ENCODE peak calls at places on chromosome 6, in five cellular contexts. One of them, this sample, is unnamed.

GRCh38 chr6:90249458-90249857 is 47.2 kb downstream of the BACH2 start:
- DNase-seq in H9: no peak
- DNase-seq in activated CD4-positive, CD25-positive, alpha-beta regulatory T cell treated with anti-CD3 and anti-CD28 coated beads, Interleukin-2, amount 50 U/mL, for 16 hours: no peak
- DNase-seq in RPMI8226: no peak
- DNase-seq in AG09309: no peak
- DNase-seq in this sample: no peak

GRCh38 chr6:121143476-121143875 is 190.8 kb downstream of the TBC1D32 start:
- DNase-seq in RPMI8226: no peak
- DNase-seq in AG09309: no peak
- DNase-seq in H9: no peak
- DNase-seq in activated CD4-positive, CD25-positive, alpha-beta regulatory T cell treated with anti-CD3 and anti-CD28 coated beads, Interleukin-2, amount 50 U/mL, for 16 hours: no peak
- DNase-seq in this sample: no peak

GRCh38 chr6:137361701-137362100 is 132.5 kb downstream of the OLIG3 start:
- DNase-seq in RPMI8226: no peak
- DNase-seq in H9: no peak
- DNase-seq in activated CD4-positive, CD25-positive, alpha-beta regulatory T cell treated with anti-CD3 and anti-CD28 coated beads, Interleukin-2, amount 50 U/mL, for 16 hours: no peak
- DNase-seq in AG09309: no peak
- DNase-seq in this sample: no peak

GRCh38 chr6:40874495-40874894 is 164.5 kb downstream of the UNC5CL start:
- DNase-seq in activated CD4-positive, CD25-positive, alpha-beta regulatory T cell treated with anti-CD3 and anti-CD28 coated beads, Interleukin-2, amount 50 U/mL, for 16 hours: no peak
- DNase-seq in H9: peak
- DNase-seq in AG09309: no peak
- DNase-seq in RPMI8226: no peak
- DNase-seq in this sample: peak

GRCh38 chr6:167127785-167128531 is 5.1 kb downstream of the CCR6 start:
- DNase-seq in H9: no peak
- DNase-seq in activated CD4-positive, CD25-positive, alpha-beta regulatory T cell treated with anti-CD3 and anti-CD28 coated beads, Interleukin-2, amount 50 U/mL, for 16 hours: no peak
- DNase-seq in AG09309: no peak
- DNase-seq in RPMI8226: no peak
- DNase-seq in this sample: no peak

GRCh38 chr6:142871910-142872331 is 73.1 kb downstream of the HIVEP2 start:
- DNase-seq in AG09309: peak
- DNase-seq in H9: no peak
- DNase-seq in activated CD4-positive, CD25-positive, alpha-beta regulatory T cell treated with anti-CD3 and anti-CD28 coated beads, Interleukin-2, amount 50 U/mL, for 16 hours: peak
- DNase-seq in RPMI8226: no peak
- DNase-seq in this sample: peak

GRCh38 chr6:53361549-53362031 is 12.8 kb upstream of the ELOVL5 start:
- DNase-seq in AG09309: no peak
- DNase-seq in activated CD4-positive, CD25-positive, alpha-beta regulatory T cell treated with anti-CD3 and anti-CD28 coated beads, Interleukin-2, amount 50 U/mL, for 16 hours: no peak
- DNase-seq in H9: no peak
- DNase-seq in RPMI8226: peak
- DNase-seq in this sample: no peak

GRCh38 chr6:142331075-142331551 is 29.3 kb downstream of the ADGRG6 start:
- DNase-seq in AG09309: no peak
- DNase-seq in activated CD4-positive, CD25-positive, alpha-beta regulatory T cell treated with anti-CD3 and anti-CD28 coated beads, Interleukin-2, amount 50 U/mL, for 16 hours: no peak
- DNase-seq in H9: no peak
- DNase-seq in RPMI8226: no peak
- DNase-seq in this sample: no peak

GRCh38 chr6:38270367-38270766 is 369.4 kb downstream of the BTBD9 start:
- DNase-seq in activated CD4-positive, CD25-positive, alpha-beta regulatory T cell treated with anti-CD3 and anti-CD28 coated beads, Interleukin-2, amount 50 U/mL, for 16 hours: no peak
- DNase-seq in AG09309: no peak
- DNase-seq in RPMI8226: no peak
- DNase-seq in H9: no peak
- DNase-seq in this sample: no peak

GRCh38 chr6:42322676-42323075 is 105.0 kb upstream of the MRPS10 start:
- DNase-seq in activated CD4-positive, CD25-positive, alpha-beta regulatory T cell treated with anti-CD3 and anti-CD28 coated beads, Interleukin-2, amount 50 U/mL, for 16 hours: no peak
- DNase-seq in H9: peak
- DNase-seq in RPMI8226: no peak
- DNase-seq in AG09309: no peak
- DNase-seq in this sample: no peak

GRCh38 chr6:17455919-17456318 is 62.5 kb downstream of the CAP2 start:
- DNase-seq in RPMI8226: peak
- DNase-seq in activated CD4-positive, CD25-positive, alpha-beta regulatory T cell treated with anti-CD3 and anti-CD28 coated beads, Interleukin-2, amount 50 U/mL, for 16 hours: no peak
- DNase-seq in AG09309: no peak
- DNase-seq in H9: no peak
- DNase-seq in this sample: no peak

GRCh38 chr6:43494321-43494720 is 15.8 kb downstream of the LRRC73 start:
- DNase-seq in AG09309: no peak
- DNase-seq in RPMI8226: no peak
- DNase-seq in activated CD4-positive, CD25-positive, alpha-beta regulatory T cell treated with anti-CD3 and anti-CD28 coated beads, Interleukin-2, amount 50 U/mL, for 16 hours: no peak
- DNase-seq in H9: no peak
- DNase-seq in this sample: no peak

GRCh38 chr6:132749111-132749510 is 8.6 kb downstream of the VNN2 start:
- DNase-seq in activated CD4-positive, CD25-positive, alpha-beta regulatory T cell treated with anti-CD3 and anti-CD28 coated beads, Interleukin-2, amount 50 U/mL, for 16 hours: no peak
- DNase-seq in AG09309: peak
- DNase-seq in H9: no peak
- DNase-seq in RPMI8226: no peak
- DNase-seq in this sample: no peak

GRCh38 chr6:125095501-125096301 is 57.9 kb upstream of the TPD52L1 start:
- DNase-seq in H9: no peak
- DNase-seq in AG09309: no peak
- DNase-seq in RPMI8226: no peak
- DNase-seq in activated CD4-positive, CD25-positive, alpha-beta regulatory T cell treated with anti-CD3 and anti-CD28 coated beads, Interleukin-2, amount 50 U/mL, for 16 hours: no peak
- DNase-seq in this sample: no peak

GRCh38 chr6:107809966-107810365 is 14.1 kb downstream of the SCML4 start:
- DNase-seq in AG09309: no peak
- DNase-seq in RPMI8226: no peak
- DNase-seq in activated CD4-positive, CD25-positive, alpha-beta regulatory T cell treated with anti-CD3 and anti-CD28 coated beads, Interleukin-2, amount 50 U/mL, for 16 hours: no peak
- DNase-seq in H9: no peak
- DNase-seq in this sample: no peak

GRCh38 chr6:134495203-134495892 is 177.4 kb upstream of the SGK1 start:
- DNase-seq in AG09309: no peak
- DNase-seq in RPMI8226: no peak
- DNase-seq in H9: no peak
- DNase-seq in activated CD4-positive, CD25-positive, alpha-beta regulatory T cell treated with anti-CD3 and anti-CD28 coated beads, Interleukin-2, amount 50 U/mL, for 16 hours: no peak
- DNase-seq in this sample: no peak

GRCh38 chr6:12082368-12082767 is 70.3 kb downstream of the HIVEP1 start:
- DNase-seq in RPMI8226: no peak
- DNase-seq in activated CD4-positive, CD25-positive, alpha-beta regulatory T cell treated with anti-CD3 and anti-CD28 coated beads, Interleukin-2, amount 50 U/mL, for 16 hours: no peak
- DNase-seq in H9: no peak
- DNase-seq in AG09309: no peak
- DNase-seq in this sample: no peak

GRCh38 chr6:118869350-118869749 is 24.6 kb upstream of the ASF1A start:
- DNase-seq in AG09309: no peak
- DNase-seq in RPMI8226: no peak
- DNase-seq in H9: no peak
- DNase-seq in activated CD4-positive, CD25-positive, alpha-beta regulatory T cell treated with anti-CD3 and anti-CD28 coated beads, Interleukin-2, amount 50 U/mL, for 16 hours: no peak
- DNase-seq in this sample: no peak

GRCh38 chr6:106648651-106649308 is 19.4 kb downstream of the QRSL1 start:
- DNase-seq in AG09309: no peak
- DNase-seq in RPMI8226: no peak
- DNase-seq in H9: no peak
- DNase-seq in activated CD4-positive, CD25-positive, alpha-beta regulatory T cell treated with anti-CD3 and anti-CD28 coated beads, Interleukin-2, amount 50 U/mL, for 16 hours: no peak
- DNase-seq in this sample: peak

GRCh38 chr6:50589751-50590470 is 123.4 kb upstream of the TFAP2D start:
- DNase-seq in RPMI8226: no peak
- DNase-seq in activated CD4-positive, CD25-positive, alpha-beta regulatory T cell treated with anti-CD3 and anti-CD28 coated beads, Interleukin-2, amount 50 U/mL, for 16 hours: no peak
- DNase-seq in AG09309: no peak
- DNase-seq in H9: no peak
- DNase-seq in this sample: no peak

GRCh38 chr6:114650891-114651290 is 308.1 kb upstream of the HS3ST5 start:
- DNase-seq in H9: no peak
- DNase-seq in activated CD4-positive, CD25-positive, alpha-beta regulatory T cell treated with anti-CD3 and anti-CD28 coated beads, Interleukin-2, amount 50 U/mL, for 16 hours: no peak
- DNase-seq in RPMI8226: no peak
- DNase-seq in AG09309: no peak
- DNase-seq in this sample: no peak

GRCh38 chr6:74578339-74578738 is 627.5 kb downstream of the COL12A1 start:
- DNase-seq in H9: no peak
- DNase-seq in RPMI8226: no peak
- DNase-seq in AG09309: peak
- DNase-seq in activated CD4-positive, CD25-positive, alpha-beta regulatory T cell treated with anti-CD3 and anti-CD28 coated beads, Interleukin-2, amount 50 U/mL, for 16 hours: no peak
- DNase-seq in this sample: no peak

GRCh38 chr6:137370871-137371633 is 123.1 kb downstream of the OLIG3 start:
- DNase-seq in H9: no peak
- DNase-seq in RPMI8226: peak
- DNase-seq in AG09309: no peak
- DNase-seq in activated CD4-positive, CD25-positive, alpha-beta regulatory T cell treated with anti-CD3 and anti-CD28 coated beads, Interleukin-2, amount 50 U/mL, for 16 hours: no peak
- DNase-seq in this sample: peak

GRCh38 chr6:90892271-90892670 is 305.4 kb upstream of the MAP3K7 start:
- DNase-seq in RPMI8226: no peak
- DNase-seq in H9: no peak
- DNase-seq in activated CD4-positive, CD25-positive, alpha-beta regulatory T cell treated with anti-CD3 and anti-CD28 coated beads, Interleukin-2, amount 50 U/mL, for 16 hours: no peak
- DNase-seq in AG09309: no peak
- DNase-seq in this sample: peak